ENCODE peak calls at places on chromosomes 5 and 9, in nine cellular contexts. One of them, this sample, is unnamed.

GRCh38 chr9:88814521-88815101 is 176.7 kb upstream of the S1PR3 start:
- DNase-seq in A549: no peak
- DNase-seq in omental fat pad: no peak
- DNase-seq in HCT116: no peak
- DNase-seq in left ventricle myocardium inferior: peak; percentile 74
- DNase-seq in AG09309: peak; percentile 92
- DNase-seq in HepG2: no peak
- DNase-seq in Peyer's patch: no peak
- DNase-seq in tibial nerve: no peak
- DNase-seq in this sample: no peak

GRCh38 chr9:96232539-96233241 is 69.3 kb downstream of the HSD17B3 start:
- DNase-seq in tibial nerve: peak; percentile 91
- DNase-seq in AG09309: peak; percentile 8
- DNase-seq in HepG2: peak; percentile 41
- DNase-seq in A549: peak; percentile 69
- DNase-seq in Peyer's patch: peak; percentile 63
- DNase-seq in HCT116: no peak
- DNase-seq in left ventricle myocardium inferior: peak; percentile 68
- DNase-seq in omental fat pad: no peak
- DNase-seq in this sample: no peak

GRCh38 chr9:23587433-23587832 is 238.6 kb downstream of the ELAVL2 start:
- DNase-seq in AG09309: no peak
- DNase-seq in omental fat pad: no peak
- DNase-seq in A549: no peak
- DNase-seq in left ventricle myocardium inferior: peak; percentile 86
- DNase-seq in tibial nerve: no peak
- DNase-seq in HepG2: no peak
- DNase-seq in Peyer's patch: no peak
- DNase-seq in HCT116: no peak
- DNase-seq in this sample: no peak

GRCh38 chr5:16410338-16410737 is 55.3 kb downstream of the ZNF622 start:
- DNase-seq in HepG2: no peak
- DNase-seq in tibial nerve: no peak
- DNase-seq in A549: no peak
- DNase-seq in AG09309: no peak
- DNase-seq in HCT116: no peak
- DNase-seq in Peyer's patch: no peak
- DNase-seq in left ventricle myocardium inferior: no peak
- DNase-seq in omental fat pad: no peak
- DNase-seq in this sample: no peak

GRCh38 chr5:5229405-5229804 is 89.3 kb downstream of the ADAMTS16 start:
- DNase-seq in left ventricle myocardium inferior: no peak
- DNase-seq in HCT116: no peak
- DNase-seq in A549: no peak
- DNase-seq in AG09309: no peak
- DNase-seq in HepG2: no peak
- DNase-seq in Peyer's patch: no peak
- DNase-seq in tibial nerve: no peak
- DNase-seq in omental fat pad: no peak
- DNase-seq in this sample: no peak

GRCh38 chr5:65926276-65926761 is at the start of gene ERBIN:
- DNase-seq in HepG2: peak; percentile 41
- DNase-seq in HCT116: no peak
- DNase-seq in Peyer's patch: peak; percentile 91
- DNase-seq in left ventricle myocardium inferior: peak; percentile 85
- DNase-seq in AG09309: peak; percentile 50
- DNase-seq in omental fat pad: peak; percentile 35
- DNase-seq in tibial nerve: peak; percentile 76
- DNase-seq in A549: peak; percentile 47
- DNase-seq in this sample: peak; percentile 71

GRCh38 chr9:85061969-85062368 is 392.4 kb downstream of the NTRK2 start:
- DNase-seq in A549: no peak
- DNase-seq in HCT116: no peak
- DNase-seq in omental fat pad: no peak
- DNase-seq in AG09309: no peak
- DNase-seq in left ventricle myocardium inferior: no peak
- DNase-seq in tibial nerve: no peak
- DNase-seq in Peyer's patch: no peak
- DNase-seq in HepG2: no peak
- DNase-seq in this sample: no peak

GRCh38 chr9:94511134-94511942 is 43.5 kb upstream of the PCAT7 start:
- DNase-seq in HCT116: no peak
- DNase-seq in AG09309: no peak
- DNase-seq in HepG2: peak; percentile 63
- DNase-seq in tibial nerve: no peak
- DNase-seq in left ventricle myocardium inferior: no peak
- DNase-seq in Peyer's patch: no peak
- DNase-seq in A549: no peak
- DNase-seq in omental fat pad: no peak
- DNase-seq in this sample: no peak

GRCh38 chr5:151134228-151134627 is 23.4 kb downstream of the ANXA6 start:
- DNase-seq in Peyer's patch: peak; percentile 66
- DNase-seq in A549: no peak
- DNase-seq in HepG2: no peak
- DNase-seq in omental fat pad: no peak
- DNase-seq in HCT116: no peak
- DNase-seq in left ventricle myocardium inferior: no peak
- DNase-seq in tibial nerve: no peak
- DNase-seq in AG09309: no peak
- DNase-seq in this sample: no peak

GRCh38 chr5:86108825-86109224 is 508.9 kb upstream of the COX7C start:
- DNase-seq in left ventricle myocardium inferior: no peak
- DNase-seq in Peyer's patch: no peak
- DNase-seq in omental fat pad: no peak
- DNase-seq in A549: no peak
- DNase-seq in AG09309: no peak
- DNase-seq in HCT116: no peak
- DNase-seq in tibial nerve: no peak
- DNase-seq in HepG2: no peak
- DNase-seq in this sample: no peak

GRCh38 chr9:134191455-134192209 is 27.3 kb upstream of the RNU6ATAC start:
- DNase-seq in left ventricle myocardium inferior: no peak
- DNase-seq in AG09309: no peak
- DNase-seq in tibial nerve: no peak
- DNase-seq in HepG2: no peak
- DNase-seq in omental fat pad: no peak
- DNase-seq in A549: no peak
- DNase-seq in Peyer's patch: no peak
- DNase-seq in HCT116: no peak
- DNase-seq in this sample: no peak

GRCh38 chr5:93741136-93741811 is at the start of gene POU5F2:
- DNase-seq in HepG2: no peak
- DNase-seq in AG09309: no peak
- DNase-seq in HCT116: no peak
- DNase-seq in left ventricle myocardium inferior: no peak
- DNase-seq in tibial nerve: no peak
- DNase-seq in omental fat pad: no peak
- DNase-seq in Peyer's patch: no peak
- DNase-seq in A549: no peak
- DNase-seq in this sample: no peak
- TF ChIP-seq CTCF in HepG2: no peak
- TF ChIP-seq CTCF in AG09309: no peak
- TF ChIP-seq CTCF in HCT116: peak; percentile 31
- TF ChIP-seq CTCF in left ventricle myocardium inferior: no peak
- TF ChIP-seq CTCF in tibial nerve: no peak
- TF ChIP-seq CTCF in omental fat pad: no peak
- TF ChIP-seq CTCF in Peyer's patch: no peak
- TF ChIP-seq CTCF in A549: no peak
- TF ChIP-seq CTCF in this sample: no peak

DNA sequence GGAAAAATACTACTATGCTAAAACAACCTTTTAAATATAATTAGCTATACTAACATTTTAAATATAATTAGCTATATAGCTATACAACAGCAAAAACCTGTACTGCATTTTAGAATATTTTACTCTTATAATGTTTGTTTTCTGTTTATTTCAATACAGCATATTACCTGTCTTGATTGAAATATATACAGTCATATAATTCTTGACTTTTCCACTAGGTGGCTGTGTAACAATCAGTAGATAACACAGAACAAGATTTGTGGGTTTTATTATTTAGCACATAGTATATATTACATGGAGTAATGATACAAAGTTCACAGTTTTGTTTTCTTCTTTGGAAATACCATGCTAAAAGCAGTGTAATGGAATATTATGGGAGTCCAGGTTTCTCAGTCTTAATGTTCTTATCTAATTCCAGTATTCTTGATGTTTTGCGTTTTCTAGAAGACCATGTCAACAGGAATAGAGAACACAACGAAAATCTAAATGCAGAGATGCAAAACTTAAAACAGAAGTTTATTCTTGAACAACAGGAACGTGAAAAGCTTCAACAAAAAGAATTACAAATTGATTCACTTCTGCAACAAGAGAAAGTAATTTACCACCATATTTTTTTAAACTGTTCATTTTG is 13.3 kb downstream of the HMMR start:
- DNase-seq in left ventricle myocardium inferior: no peak
- DNase-seq in HCT116: no peak
- DNase-seq in omental fat pad: no peak
- DNase-seq in Peyer's patch: no peak
- DNase-seq in AG09309: no peak
- DNase-seq in tibial nerve: no peak
- DNase-seq in A549: peak; percentile 18
- DNase-seq in HepG2: no peak
- DNase-seq in this sample: no peak
- TF ChIP-seq CTCF in left ventricle myocardium inferior: peak; percentile 39
- TF ChIP-seq CTCF in HCT116: peak; percentile 58
- TF ChIP-seq CTCF in omental fat pad: no peak
- TF ChIP-seq CTCF in Peyer's patch: no peak
- TF ChIP-seq CTCF in AG09309: no peak
- TF ChIP-seq CTCF in tibial nerve: peak; percentile 43
- TF ChIP-seq CTCF in A549: peak; percentile 16
- TF ChIP-seq CTCF in HepG2: peak; percentile 28
- TF ChIP-seq CTCF in this sample: no peak

GRCh38 chr5:149831492-149831891 is 101.4 kb downstream of the PPARGC1B start:
- DNase-seq in HCT116: no peak
- DNase-seq in tibial nerve: no peak
- DNase-seq in A549: peak; percentile 41
- DNase-seq in Peyer's patch: no peak
- DNase-seq in AG09309: no peak
- DNase-seq in left ventricle myocardium inferior: no peak
- DNase-seq in omental fat pad: no peak
- DNase-seq in HepG2: no peak
- DNase-seq in this sample: peak; percentile 46

GRCh38 chr5:149830579-149830978 is 100.5 kb downstream of the PPARGC1B start:
- DNase-seq in HCT116: no peak
- DNase-seq in HepG2: no peak
- DNase-seq in A549: no peak
- DNase-seq in omental fat pad: no peak
- DNase-seq in Peyer's patch: no peak
- DNase-seq in left ventricle myocardium inferior: no peak
- DNase-seq in AG09309: no peak
- DNase-seq in tibial nerve: no peak
- DNase-seq in this sample: no peak

GRCh38 chr5:149828161-149829011 is 98.3 kb downstream of the PPARGC1B start:
- DNase-seq in left ventricle myocardium inferior: peak; percentile 87
- DNase-seq in HCT116: peak; percentile 77
- DNase-seq in A549: peak; percentile 96
- DNase-seq in HepG2: peak; percentile 87
- DNase-seq in AG09309: peak; percentile 85
- DNase-seq in tibial nerve: peak; percentile 94
- DNase-seq in Peyer's patch: peak; percentile 96
- DNase-seq in omental fat pad: peak; percentile 98
- DNase-seq in this sample: peak; percentile 70

GRCh38 chr5:149827501-149827990 is 97.4 kb downstream of the PPARGC1B start:
- DNase-seq in tibial nerve: no peak
- DNase-seq in omental fat pad: no peak
- DNase-seq in HCT116: no peak
- DNase-seq in AG09309: no peak
- DNase-seq in Peyer's patch: no peak
- DNase-seq in HepG2: no peak
- DNase-seq in A549: no peak
- DNase-seq in left ventricle myocardium inferior: no peak
- DNase-seq in this sample: no peak

GRCh38 chr5:149829954-149830353 is 99.8 kb downstream of the PPARGC1B start:
- DNase-seq in Peyer's patch: no peak
- DNase-seq in AG09309: no peak
- DNase-seq in left ventricle myocardium inferior: no peak
- DNase-seq in tibial nerve: no peak
- DNase-seq in A549: peak; percentile 45
- DNase-seq in HCT116: no peak
- DNase-seq in HepG2: no peak
- DNase-seq in omental fat pad: no peak
- DNase-seq in this sample: no peak
- TF ChIP-seq CTCF in Peyer's patch: no peak
- TF ChIP-seq CTCF in AG09309: no peak
- TF ChIP-seq CTCF in left ventricle myocardium inferior: peak; percentile 33
- TF ChIP-seq CTCF in tibial nerve: no peak
- TF ChIP-seq CTCF in A549: no peak
- TF ChIP-seq CTCF in HCT116: peak; percentile 31
- TF ChIP-seq CTCF in HepG2: no peak
- TF ChIP-seq CTCF in omental fat pad: no peak
- TF ChIP-seq CTCF in this sample: no peak

DNA sequence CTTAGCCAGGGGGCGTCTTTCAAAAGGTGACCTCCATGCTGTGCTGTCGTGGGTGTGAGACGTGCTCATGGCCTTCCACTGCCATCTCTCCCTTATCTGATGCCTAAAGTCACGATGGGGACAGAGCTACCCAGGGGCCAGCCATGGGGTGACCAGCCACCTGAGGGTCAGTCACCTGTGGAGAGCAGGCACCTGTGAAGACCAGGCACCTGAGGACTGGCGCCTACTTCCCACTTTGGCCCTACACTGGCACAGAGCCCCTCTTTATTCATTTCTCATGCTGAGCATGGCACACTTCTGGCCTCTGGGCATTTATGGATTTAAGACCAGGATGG is 6.4 kb upstream of the EXOC3 start:
- DNase-seq in HepG2: no peak
- DNase-seq in Peyer's patch: peak; percentile 25
- DNase-seq in tibial nerve: no peak
- DNase-seq in A549: no peak
- DNase-seq in left ventricle myocardium inferior: no peak
- DNase-seq in omental fat pad: no peak
- DNase-seq in AG09309: no peak
- DNase-seq in HCT116: no peak
- DNase-seq in this sample: no peak
- TF ChIP-seq CTCF in HepG2: no peak
- TF ChIP-seq CTCF in Peyer's patch: no peak
- TF ChIP-seq CTCF in tibial nerve: no peak
- TF ChIP-seq CTCF in A549: peak; percentile 6
- TF ChIP-seq CTCF in left ventricle myocardium inferior: no peak
- TF ChIP-seq CTCF in omental fat pad: no peak
- TF ChIP-seq CTCF in AG09309: no peak
- TF ChIP-seq CTCF in HCT116: no peak
- TF ChIP-seq CTCF in this sample: no peak

DNA sequence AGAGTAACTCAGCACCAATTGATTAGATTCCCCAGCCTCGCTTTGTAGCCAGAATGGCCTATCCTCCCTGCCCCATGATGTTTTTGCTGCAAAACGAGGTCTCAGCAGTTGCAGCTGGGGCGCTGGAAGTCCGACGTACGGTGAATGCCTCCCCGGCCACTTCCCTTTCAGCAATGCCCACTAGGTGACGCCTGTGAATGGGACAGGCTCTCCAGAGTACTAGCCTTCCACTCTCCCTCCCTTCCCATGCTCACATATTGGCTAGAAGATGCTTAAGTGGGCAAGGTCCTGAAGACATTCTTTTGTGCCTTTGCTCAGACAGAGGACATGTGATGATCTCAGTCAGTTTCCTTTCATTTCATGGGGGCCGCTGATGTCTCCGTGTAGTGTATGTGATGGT is 50.8 kb downstream of the DMRT2 start:
- DNase-seq in tibial nerve: peak; percentile 41
- DNase-seq in HCT116: no peak
- DNase-seq in HepG2: peak; percentile 26
- DNase-seq in A549: no peak
- DNase-seq in left ventricle myocardium inferior: peak; percentile 38
- DNase-seq in AG09309: no peak
- DNase-seq in Peyer's patch: peak; percentile 45
- DNase-seq in omental fat pad: no peak
- DNase-seq in this sample: no peak
- TF ChIP-seq CTCF in tibial nerve: peak; percentile 16
- TF ChIP-seq CTCF in HCT116: peak; percentile 12
- TF ChIP-seq CTCF in HepG2: peak; percentile 85
- TF ChIP-seq CTCF in A549: peak; percentile 29
- TF ChIP-seq CTCF in left ventricle myocardium inferior: peak; percentile 75
- TF ChIP-seq CTCF in AG09309: peak; percentile 87
- TF ChIP-seq CTCF in Peyer's patch: no peak
- TF ChIP-seq CTCF in omental fat pad: no peak
- TF ChIP-seq CTCF in this sample: no peak